ENCODE peak calls at places on chromosomes 4 and X, in nine cellular contexts. U, H, B, I, K, F, W, A and G are unnamed samples.

GRCh38 chr4:155377281-155377680 is 516 bp upstream of the MAP9 start:
- DNase-seq in U (peak), H (no peak), B (no peak), I (no peak), K (no peak), F (peak), W (no peak), A (no peak), G (peak)

GRCh38 chr4:181957088-181957487 is 286.1 kb upstream of the TENM3 start:
- DNase-seq in U (peak), H (no peak), B (no peak), I (no peak), K (peak), F (peak), W (no peak), A (no peak), G (peak)

GRCh38 chr4:76950846-76951321 is 1.3 kb downstream of the SEPTIN11 start:
- DNase-seq in U (peak), H (peak), B (no peak), I (no peak), K (peak), F (peak), W (no peak), A (no peak), G (no peak)

GRCh38 chr4:113541933-113542332 is 219.6 kb downstream of the CAMK2D start:
- DNase-seq in U (no peak), H (no peak), B (no peak), I (no peak), K (peak), F (peak), W (no peak), A (no peak), G (no peak)

GRCh38 chr4:3523146-3523627 is 9.0 kb downstream of the LRPAP1 start:
- DNase-seq in U (no peak), H (no peak), B (no peak), I (no peak), K (no peak), F (no peak), W (no peak), A (no peak), G (no peak)

GRCh38 chr4:104795264-104795934 is 300.7 kb upstream of the CXXC4 start:
- DNase-seq in U (no peak), H (peak), B (no peak), I (no peak), K (no peak), F (no peak), W (no peak), A (no peak), G (no peak)

GRCh38 chr4:687048-687974 is 1.6 kb downstream of the SLC49A3 start:
- DNase-seq in U (peak), H (peak), B (peak), I (no peak), K (peak), F (peak), W (peak), A (peak), G (peak)

GRCh38 chr4:119559044-119559647 is 69.5 kb downstream of the PDE5A start:
- DNase-seq in U (peak), H (no peak), B (no peak), I (peak), K (peak), F (peak), W (peak), A (no peak), G (no peak)

GRCh38 chr4:79050521-79050880 is 111.3 kb upstream of the PAQR3 start:
- DNase-seq in U (no peak), H (no peak), B (no peak), I (no peak), K (no peak), F (peak), W (no peak), A (no peak), G (no peak)

GRCh38 chr4:163731071-163731470 is 236.6 kb downstream of the TMA16 start:
- DNase-seq in U (no peak), H (no peak), B (no peak), I (no peak), K (no peak), F (no peak), W (no peak), A (no peak), G (no peak)

GRCh38 chrX:151714367-151714766 is 1.5 kb upstream of the FATE1 start:
- DNase-seq in U (no peak), H (no peak), B (no peak), I (no peak), K (no peak), F (no peak), W (no peak), A (no peak), G (no peak)

GRCh38 chrX:20237864-20238263 is 28.8 kb downstream of the RPS6KA3 start:
- DNase-seq in U (no peak), H (no peak), B (no peak), I (no peak), K (no peak), F (no peak), W (no peak), A (no peak), G (no peak)

GRCh38 chr4:79413486-79413885 is 5.5 kb upstream of the GK2 start:
- DNase-seq in U (no peak), H (no peak), B (no peak), I (no peak), K (no peak), F (no peak), W (no peak), A (no peak), G (no peak)

GRCh38 chrX:66176134-66176533 is 12.1 kb downstream of the HEPH start:
- DNase-seq in U (no peak), H (no peak), B (no peak), I (no peak), K (no peak), F (no peak), W (no peak), A (no peak), G (no peak)

GRCh38 chr4:167021545-167022155 is 212.6 kb downstream of the SPOCK3 start:
- DNase-seq in U (peak), H (peak), B (no peak), I (peak), K (peak), F (peak), W (peak), A (no peak), G (no peak)

GRCh38 chrX:101347859-101348451 is 587 bp downstream of the TIMM8A start:
- DNase-seq in U (peak), H (no peak), B (no peak), I (no peak), K (peak), F (peak), W (peak), A (no peak), G (no peak)

GRCh38 chr4:113971706-113972360 is 7.6 kb downstream of the ARSJ start:
- DNase-seq in U (no peak), H (no peak), B (no peak), I (no peak), K (peak), F (peak), W (no peak), A (no peak), G (no peak)

GRCh38 chr4:159508917-159509500 is 406.1 kb downstream of the RAPGEF2 start:
- DNase-seq in U (peak), H (no peak), B (no peak), I (no peak), K (no peak), F (no peak), W (no peak), A (no peak), G (peak)

GRCh38 chrX:43860646-43861370 is 21.4 kb downstream of the MAOB start:
- DNase-seq in U (peak), H (no peak), B (no peak), I (no peak), K (peak), F (no peak), W (peak), A (no peak), G (no peak)

GRCh38 chrX:13087322-13088154 is 43.1 kb upstream of the FAM9C start:
- DNase-seq in U (peak), H (no peak), B (no peak), I (no peak), K (peak), F (no peak), W (no peak), A (no peak), G (peak)

GRCh38 chr4:21211836-21212235 is 511.6 kb downstream of the PACRGL start:
- DNase-seq in U (no peak), H (no peak), B (no peak), I (no peak), K (no peak), F (no peak), W (no peak), A (no peak), G (no peak)

GRCh38 chr4:26426892-26427291 is 63.4 kb downstream of the CCKAR start:
- DNase-seq in U (no peak), H (no peak), B (no peak), I (no peak), K (no peak), F (no peak), W (no peak), A (no peak), G (no peak)

GRCh38 chr4:39950861-39951481 is 26.7 kb downstream of the PDS5A start:
- DNase-seq in U (no peak), H (no peak), B (no peak), I (no peak), K (peak), F (no peak), W (no peak), A (no peak), G (no peak)

GRCh38 chr4:153790962-153791551 is 2.2 kb upstream of the SFRP2 start:
- DNase-seq in U (peak), H (peak), B (no peak), I (no peak), K (peak), F (peak), W (no peak), A (peak), G (no peak)

GRCh38 chr4:55397024-55397520 is 1.3 kb downstream of the TMEM165 start:
- DNase-seq in U (peak), H (no peak), B (peak), I (no peak), K (no peak), F (no peak), W (no peak), A (no peak), G (no peak)

GRCh38 chr4:154010377-154010776 is 221.5 kb upstream of the SFRP2 start:
- DNase-seq in U (no peak), H (no peak), B (no peak), I (no peak), K (peak), F (peak), W (no peak), A (no peak), G (peak)

GRCh38 chrX:18872621-18873020 is 111.3 kb downstream of the PHKA2 start:
- DNase-seq in U (no peak), H (no peak), B (no peak), I (no peak), K (no peak), F (no peak), W (no peak), A (no peak), G (no peak)

GRCh38 chr4:38003102-38003501 is 42.9 kb downstream of the PTTG2 start:
- DNase-seq in U (no peak), H (no peak), B (no peak), I (no peak), K (no peak), F (no peak), W (no peak), A (no peak), G (no peak)

GRCh38 chr4:121712001-121712655 is 15.3 kb upstream of the ANXA5 start:
- DNase-seq in U (no peak), H (no peak), B (no peak), I (no peak), K (no peak), F (no peak), W (no peak), A (no peak), G (no peak)

GRCh38 chr4:84917869-84918600 is 48.5 kb downstream of the WDFY3 start:
- DNase-seq in U (peak), H (no peak), B (no peak), I (no peak), K (no peak), F (no peak), W (no peak), A (no peak), G (no peak)

GRCh38 chr4:177444911-177445736 is 2.9 kb upstream of the AGA start:
- DNase-seq in U (no peak), H (no peak), B (no peak), I (no peak), K (no peak), F (no peak), W (no peak), A (no peak), G (no peak)

GRCh38 chr4:21554036-21554435 is 394.5 kb downstream of the KCNIP4 start:
- DNase-seq in U (no peak), H (no peak), B (no peak), I (no peak), K (no peak), F (no peak), W (no peak), A (no peak), G (no peak)

GRCh38 chr4:35516102-35516501 is 728.2 kb downstream of the ARAP2 start:
- DNase-seq in U (no peak), H (no peak), B (no peak), I (no peak), K (no peak), F (no peak), W (no peak), A (no peak), G (no peak)

GRCh38 chrX:135520022-135520552 is 373 bp upstream of the INTS6L start:
- DNase-seq in U (peak), H (no peak), B (no peak), I (no peak), K (peak), F (peak), W (no peak), A (no peak), G (peak)

GRCh38 chrX:44439242-44439641 is 95.8 kb upstream of the EFHC2 start:
- DNase-seq in U (no peak), H (no peak), B (no peak), I (no peak), K (no peak), F (peak), W (no peak), A (no peak), G (no peak)

GRCh38 chr4:179755322-179755721 is 2313.1 kb upstream of the AGA start:
- DNase-seq in U (no peak), H (no peak), B (no peak), I (no peak), K (no peak), F (no peak), W (no peak), A (no peak), G (no peak)

DNA sequence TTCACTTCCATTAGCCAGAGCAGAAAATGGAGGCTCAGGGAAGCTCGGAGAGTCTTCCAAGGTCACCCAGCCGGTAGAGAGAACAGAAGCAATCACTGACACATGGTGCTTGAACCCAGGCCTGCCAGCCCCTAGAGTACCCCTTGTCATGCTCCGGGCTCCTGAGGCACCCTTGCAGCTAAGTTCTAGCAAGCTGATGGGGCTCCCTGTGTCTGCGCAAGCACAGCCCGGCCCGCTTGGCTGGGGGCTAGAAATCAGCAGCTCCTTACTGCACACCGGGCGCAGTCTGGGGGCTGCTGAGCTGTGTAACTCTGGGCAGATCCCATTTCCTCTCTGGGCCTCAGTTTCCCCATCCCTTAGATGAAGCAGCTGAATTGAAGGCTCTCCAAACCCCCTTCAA is 102.1 kb upstream of the PSAPL1 start:
- DNase-seq in U (no peak), H (no peak), B (no peak), I (no peak), K (no peak), F (no peak), W (no peak), A (peak), G (no peak)
- H3K4me3 ChIP-seq in U (no peak), H (no peak), B (no peak), I (no peak), K (no peak), F (no peak), W (no peak), A (no peak), G (no peak)

GRCh38 chr4:86452323-86452995 is 92.6 kb upstream of the MAPK10 start:
- DNase-seq in U (peak), H (peak), B (no peak), I (no peak), K (no peak), F (peak), W (no peak), A (no peak), G (no peak)
- H3K4me3 ChIP-seq in U (peak), H (peak), B (peak), I (no peak), K (no peak), F (no peak), W (no peak), A (peak), G (no peak)

DNA sequence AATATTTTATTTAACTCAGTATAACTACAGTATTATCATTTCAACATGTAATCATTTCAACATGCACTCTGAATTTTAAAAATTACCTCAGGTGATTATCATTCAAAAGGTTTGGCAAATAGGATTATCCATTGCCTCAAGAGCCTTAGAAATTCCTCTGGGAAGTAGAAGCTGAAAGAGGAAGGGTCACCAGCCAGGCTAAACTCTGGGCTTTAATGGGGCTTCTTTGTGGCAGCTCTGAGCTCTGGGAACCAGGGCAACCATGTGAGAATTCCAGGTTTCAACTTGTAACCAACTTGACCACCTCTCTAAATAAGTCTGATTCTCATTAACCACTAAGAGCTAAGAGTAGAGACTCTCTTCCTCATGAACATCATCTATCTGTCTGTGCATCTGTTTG is 117.2 kb upstream of the MED14 start:
- DNase-seq in U (no peak), H (no peak), B (no peak), I (no peak), K (no peak), F (no peak), W (no peak), A (no peak), G (no peak)
- H3K4me3 ChIP-seq in U (no peak), H (no peak), B (no peak), I (no peak), K (no peak), F (no peak), W (no peak), A (no peak), G (no peak)

DNA sequence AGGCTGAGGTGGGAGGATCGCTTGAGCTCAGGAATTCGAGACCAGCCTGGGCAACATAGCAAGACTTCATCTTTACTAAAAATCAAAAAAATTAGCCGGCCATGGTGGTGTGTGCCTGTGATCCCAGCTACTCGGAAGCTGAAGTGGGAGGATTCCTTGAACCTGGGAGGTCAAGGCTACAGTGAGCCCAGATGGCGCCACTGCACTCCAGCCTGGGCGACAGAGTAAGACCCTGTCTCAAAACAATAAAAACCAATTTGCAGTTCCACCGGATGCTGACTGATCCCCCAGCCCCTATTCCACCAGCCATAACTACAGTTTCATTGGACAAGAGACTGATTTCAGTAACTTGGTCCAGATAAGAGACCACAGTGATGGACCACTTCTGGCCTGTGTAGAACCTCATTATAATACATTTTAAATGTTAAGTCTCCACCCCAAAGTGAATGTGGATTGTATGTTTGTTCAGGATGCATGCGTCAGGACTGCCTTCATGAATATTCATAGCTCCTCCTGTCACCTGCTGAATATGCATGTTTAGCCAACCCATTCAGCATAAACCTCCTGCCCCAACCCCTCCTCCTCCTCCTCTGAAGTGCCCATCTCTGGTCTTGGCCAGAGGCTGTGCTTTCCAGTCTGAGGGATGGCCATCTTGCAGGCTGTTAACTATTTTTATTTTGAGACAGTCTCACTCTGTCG is 2.3 kb upstream of the SLBP start:
- DNase-seq in U (no peak), H (no peak), B (no peak), I (no peak), K (no peak), F (peak), W (no peak), A (no peak), G (no peak)
- H3K4me3 ChIP-seq in U (no peak), H (no peak), B (no peak), I (peak), K (no peak), F (no peak), W (no peak), A (no peak), G (no peak)

DNA sequence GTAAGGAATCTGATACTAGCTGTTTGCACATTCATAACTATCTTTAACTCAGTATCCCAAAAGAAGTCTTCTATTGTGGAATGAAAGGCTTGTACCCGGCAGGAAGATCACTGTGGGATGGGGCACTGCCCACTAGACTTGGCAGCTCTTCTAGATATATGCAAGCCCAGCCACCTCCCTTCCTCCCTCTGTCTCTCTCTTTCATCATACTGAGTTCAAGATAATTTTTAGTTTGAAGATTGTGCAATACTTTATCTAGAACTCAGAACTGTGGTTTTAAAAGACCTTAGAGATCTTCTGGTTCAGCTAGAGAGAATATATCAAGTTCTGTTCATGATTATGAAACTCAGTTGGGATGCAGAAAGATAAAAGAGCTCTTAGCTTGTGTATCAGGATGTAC is 22.5 kb upstream of the GPR34 start:
- DNase-seq in U (peak), H (no peak), B (no peak), I (no peak), K (peak), F (peak), W (no peak), A (no peak), G (no peak)
- H3K4me3 ChIP-seq in U (no peak), H (no peak), B (no peak), I (no peak), K (no peak), F (no peak), W (no peak), A (no peak), G (no peak)

DNA sequence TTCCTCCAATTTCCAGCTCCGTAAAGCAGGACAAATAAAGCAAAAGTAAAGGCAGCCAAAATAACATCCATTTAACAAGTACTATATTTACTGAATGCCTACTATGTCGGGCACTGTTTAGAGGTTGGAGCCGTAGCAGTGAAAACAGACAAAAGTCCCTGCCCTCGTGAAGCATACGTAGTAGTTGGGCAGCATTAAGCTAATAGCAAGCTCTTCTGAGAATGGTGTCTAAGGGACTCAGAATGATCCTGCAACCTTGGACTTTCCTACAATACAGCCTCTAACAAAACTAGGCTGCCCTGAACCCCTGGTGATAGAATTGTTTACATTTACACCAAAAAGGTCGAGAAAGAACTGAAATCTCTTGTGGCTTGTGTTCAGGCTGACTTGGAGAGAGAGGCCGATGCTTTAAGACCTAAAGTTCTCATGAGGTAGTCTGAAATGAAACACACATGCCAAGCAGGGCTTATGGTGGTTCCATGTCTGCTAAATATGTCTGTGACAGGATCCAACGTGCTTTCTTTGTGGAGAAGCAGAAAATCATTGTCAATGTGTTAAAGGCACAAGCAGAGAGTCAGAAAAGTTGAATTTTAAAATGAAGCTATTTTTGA is 876 bp upstream of the PDGFC start:
- DNase-seq in U (no peak), H (no peak), B (no peak), I (no peak), K (no peak), F (peak), W (no peak), A (no peak), G (no peak)
- H3K4me3 ChIP-seq in U (peak), H (peak), B (peak), I (peak), K (peak), F (peak), W (peak), A (peak), G (peak)